ENCODE peak calls at places on chromosomes 6 and 20, in seven cellular contexts. One of them, this sample, is unnamed.

GRCh38 chr6:46130665-46131064 is 876 bp downstream of the ENPP4 start:
- DNase-seq in pancreas: no peak
- DNase-seq in NCI-H1092 treated with DMSO at 0.1 percent for 48 hours: no peak
- DNase-seq in activated CD8-positive, alpha-beta memory T cell treated with anti-CD3 and anti-CD28 coated beads for 4 hours: no peak
- DNase-seq in T-cell: no peak
- DNase-seq in cardiac muscle cell: no peak
- DNase-seq in heart right ventricle: no peak
- DNase-seq in this sample: no peak

GRCh38 chr20:37202267-37202943 is 23.1 kb upstream of the MROH8 start:
- DNase-seq in pancreas: no peak
- DNase-seq in NCI-H1092 treated with DMSO at 0.1 percent for 48 hours: peak; percentile 7
- DNase-seq in activated CD8-positive, alpha-beta memory T cell treated with anti-CD3 and anti-CD28 coated beads for 4 hours: no peak
- DNase-seq in T-cell: no peak
- DNase-seq in cardiac muscle cell: peak; percentile 65
- DNase-seq in heart right ventricle: no peak
- DNase-seq in this sample: no peak

GRCh38 chr20:61118429-61119224 is 133.4 kb upstream of the CDH4 start:
- DNase-seq in pancreas: no peak
- DNase-seq in NCI-H1092 treated with DMSO at 0.1 percent for 48 hours: no peak
- DNase-seq in activated CD8-positive, alpha-beta memory T cell treated with anti-CD3 and anti-CD28 coated beads for 4 hours: no peak
- DNase-seq in T-cell: no peak
- DNase-seq in cardiac muscle cell: no peak
- DNase-seq in heart right ventricle: no peak
- DNase-seq in this sample: no peak

GRCh38 chr6:135438907-135439535 is 58.5 kb downstream of the AHI1 start:
- DNase-seq in pancreas: no peak
- DNase-seq in NCI-H1092 treated with DMSO at 0.1 percent for 48 hours: no peak
- DNase-seq in activated CD8-positive, alpha-beta memory T cell treated with anti-CD3 and anti-CD28 coated beads for 4 hours: no peak
- DNase-seq in T-cell: no peak
- DNase-seq in cardiac muscle cell: peak; percentile 27
- DNase-seq in heart right ventricle: no peak
- DNase-seq in this sample: no peak

GRCh38 chr20:39850821-39851330 is 838.2 kb downstream of the MAFB start:
- DNase-seq in pancreas: no peak
- DNase-seq in NCI-H1092 treated with DMSO at 0.1 percent for 48 hours: no peak
- DNase-seq in activated CD8-positive, alpha-beta memory T cell treated with anti-CD3 and anti-CD28 coated beads for 4 hours: no peak
- DNase-seq in T-cell: no peak
- DNase-seq in cardiac muscle cell: no peak
- DNase-seq in heart right ventricle: peak; percentile 9
- DNase-seq in this sample: no peak

GRCh38 chr6:99189823-99190721 is 159.4 kb downstream of the FAXC start:
- DNase-seq in pancreas: no peak
- DNase-seq in NCI-H1092 treated with DMSO at 0.1 percent for 48 hours: no peak
- DNase-seq in activated CD8-positive, alpha-beta memory T cell treated with anti-CD3 and anti-CD28 coated beads for 4 hours: no peak
- DNase-seq in T-cell: no peak
- DNase-seq in cardiac muscle cell: no peak
- DNase-seq in heart right ventricle: no peak
- DNase-seq in this sample: no peak

GRCh38 chr20:20064303-20064702 is 12.0 kb downstream of the CFAP61 start:
- DNase-seq in pancreas: no peak
- DNase-seq in NCI-H1092 treated with DMSO at 0.1 percent for 48 hours: no peak
- DNase-seq in activated CD8-positive, alpha-beta memory T cell treated with anti-CD3 and anti-CD28 coated beads for 4 hours: no peak
- DNase-seq in T-cell: no peak
- DNase-seq in cardiac muscle cell: no peak
- DNase-seq in heart right ventricle: no peak
- DNase-seq in this sample: no peak

GRCh38 chr6:93889713-93890112 is 470.4 kb upstream of the EPHA7 start:
- DNase-seq in pancreas: no peak
- DNase-seq in NCI-H1092 treated with DMSO at 0.1 percent for 48 hours: no peak
- DNase-seq in activated CD8-positive, alpha-beta memory T cell treated with anti-CD3 and anti-CD28 coated beads for 4 hours: no peak
- DNase-seq in T-cell: no peak
- DNase-seq in cardiac muscle cell: no peak
- DNase-seq in heart right ventricle: no peak
- DNase-seq in this sample: no peak

GRCh38 chr20:37102571-37102970 is 6.8 kb upstream of the RBL1 start:
- DNase-seq in pancreas: no peak
- DNase-seq in NCI-H1092 treated with DMSO at 0.1 percent for 48 hours: no peak
- DNase-seq in activated CD8-positive, alpha-beta memory T cell treated with anti-CD3 and anti-CD28 coated beads for 4 hours: no peak
- DNase-seq in T-cell: no peak
- DNase-seq in cardiac muscle cell: no peak
- DNase-seq in heart right ventricle: no peak
- DNase-seq in this sample: no peak

This sample was measured in activated naive CD8-positive, alpha-beta T cell treated with anti-CD3 and anti-CD28 coated beads, Interleukin-2, amount 50 U/mL, for 16 hours.